ENCODE peak calls at places on chromosomes 12 and 14, in six cellular contexts. One of them, this sample, is unnamed.

GRCh38 chr12:59708484-59708883 is 112.7 kb downstream of the SLC16A7 start:
- DNase-seq in heart right ventricle: no peak
- DNase-seq in CD8-positive, alpha-beta T cell: no peak
- DNase-seq in A549: no peak
- DNase-seq in IMR-90: peak; percentile 1
- DNase-seq in A673: no peak
- DNase-seq in this sample: no peak

GRCh38 chr12:111825509-111825908 is 16.5 kb upstream of the MAPKAPK5 start:
- DNase-seq in heart right ventricle: no peak
- DNase-seq in CD8-positive, alpha-beta T cell: no peak
- DNase-seq in A549: no peak
- DNase-seq in IMR-90: no peak
- DNase-seq in A673: no peak
- DNase-seq in this sample: no peak

GRCh38 chr12:132386926-132387497 is 57.6 kb upstream of the GALNT9 start:
- DNase-seq in heart right ventricle: no peak
- DNase-seq in CD8-positive, alpha-beta T cell: no peak
- DNase-seq in A549: no peak
- DNase-seq in IMR-90: no peak
- DNase-seq in A673: no peak
- DNase-seq in this sample: no peak

GRCh38 chr12:66002812-66003211 is 127.7 kb downstream of the LLPH start:
- DNase-seq in heart right ventricle: no peak
- DNase-seq in CD8-positive, alpha-beta T cell: no peak
- DNase-seq in A549: no peak
- DNase-seq in IMR-90: peak; percentile 20
- DNase-seq in A673: no peak
- DNase-seq in this sample: no peak

GRCh38 chr12:69129014-69129413 is 110.4 kb upstream of the CPSF6 start:
- DNase-seq in heart right ventricle: no peak
- DNase-seq in CD8-positive, alpha-beta T cell: no peak
- DNase-seq in A549: no peak
- DNase-seq in IMR-90: no peak
- DNase-seq in A673: no peak
- DNase-seq in this sample: no peak

GRCh38 chr12:9211687-9212086 is 3.5 kb upstream of the PZP start:
- DNase-seq in heart right ventricle: no peak
- DNase-seq in CD8-positive, alpha-beta T cell: no peak
- DNase-seq in A549: no peak
- DNase-seq in IMR-90: no peak
- DNase-seq in A673: no peak
- DNase-seq in this sample: no peak

GRCh38 chr14:50714452-50715073 is 46.5 kb upstream of the SAV1 start:
- DNase-seq in heart right ventricle: peak; percentile 37
- DNase-seq in CD8-positive, alpha-beta T cell: no peak
- DNase-seq in A549: peak; percentile 13
- DNase-seq in IMR-90: peak; percentile 38
- DNase-seq in A673: peak; percentile 54
- DNase-seq in this sample: peak; percentile 17

GRCh38 chr14:26484562-26484961 is 113.3 kb downstream of the NOVA1 start:
- DNase-seq in heart right ventricle: no peak
- DNase-seq in CD8-positive, alpha-beta T cell: no peak
- DNase-seq in A549: no peak
- DNase-seq in IMR-90: no peak
- DNase-seq in A673: no peak
- DNase-seq in this sample: no peak

GRCh38 chr12:12010277-12011031 is 60.3 kb upstream of the BCL2L14 start:
- DNase-seq in heart right ventricle: peak; percentile 62
- DNase-seq in CD8-positive, alpha-beta T cell: no peak
- DNase-seq in A549: no peak
- DNase-seq in IMR-90: peak; percentile 61
- DNase-seq in A673: peak; percentile 62
- DNase-seq in this sample: no peak

GRCh38 chr12:131089526-131090253 is 136.0 kb downstream of the ADGRD1 start:
- DNase-seq in heart right ventricle: no peak
- DNase-seq in CD8-positive, alpha-beta T cell: no peak
- DNase-seq in A549: no peak
- DNase-seq in IMR-90: no peak
- DNase-seq in A673: no peak
- DNase-seq in this sample: no peak

GRCh38 chr12:20863056-20863455 is 52.6 kb downstream of the SLCO1B3 start:
- DNase-seq in heart right ventricle: no peak
- DNase-seq in CD8-positive, alpha-beta T cell: no peak
- DNase-seq in A549: no peak
- DNase-seq in IMR-90: no peak
- DNase-seq in A673: no peak
- DNase-seq in this sample: no peak

GRCh38 chr12:127381043-127381668 is 885.8 kb upstream of the TMEM132C start:
- DNase-seq in heart right ventricle: peak; percentile 6
- DNase-seq in CD8-positive, alpha-beta T cell: no peak
- DNase-seq in A549: peak; percentile 32
- DNase-seq in IMR-90: no peak
- DNase-seq in A673: peak; percentile 81
- DNase-seq in this sample: peak; percentile 4

GRCh38 chr12:105927553-105927952 is 211.2 kb downstream of the NUAK1 start:
- DNase-seq in heart right ventricle: no peak
- DNase-seq in CD8-positive, alpha-beta T cell: no peak
- DNase-seq in A549: no peak
- DNase-seq in IMR-90: no peak
- DNase-seq in A673: no peak
- DNase-seq in this sample: no peak

GRCh38 chr12:108080363-108080762 is 48.7 kb upstream of the WSCD2 start:
- DNase-seq in heart right ventricle: no peak
- DNase-seq in CD8-positive, alpha-beta T cell: no peak
- DNase-seq in A549: no peak
- DNase-seq in IMR-90: no peak
- DNase-seq in A673: no peak
- DNase-seq in this sample: no peak

GRCh38 chr12:12784911-12785814 is at the start of gene APOLD1:
- DNase-seq in heart right ventricle: peak; percentile 84
- DNase-seq in CD8-positive, alpha-beta T cell: no peak
- DNase-seq in A549: no peak
- DNase-seq in IMR-90: no peak
- DNase-seq in A673: peak; percentile 86
- DNase-seq in this sample: peak; percentile 14

GRCh38 chr14:69114763-69115162 is 38.2 kb downstream of the DCAF5 start:
- DNase-seq in heart right ventricle: no peak
- DNase-seq in CD8-positive, alpha-beta T cell: no peak
- DNase-seq in A549: no peak
- DNase-seq in IMR-90: no peak
- DNase-seq in A673: no peak
- DNase-seq in this sample: no peak

GRCh38 chr12:47837190-47838171 is 17.8 kb upstream of the HDAC7 start:
- DNase-seq in heart right ventricle: peak; percentile 75
- DNase-seq in CD8-positive, alpha-beta T cell: peak; percentile 28
- DNase-seq in A549: peak; percentile 82
- DNase-seq in IMR-90: peak; percentile 68
- DNase-seq in A673: peak; percentile 74
- DNase-seq in this sample: peak; percentile 70

GRCh38 chr14:100860556-100861187 is 34.8 kb downstream of the MEG3 start:
- DNase-seq in heart right ventricle: no peak
- DNase-seq in CD8-positive, alpha-beta T cell: no peak
- DNase-seq in A549: no peak
- DNase-seq in IMR-90: no peak
- DNase-seq in A673: peak; percentile 90
- DNase-seq in this sample: no peak

GRCh38 chr14:95460647-95461478 is 55.6 kb downstream of the SYNE3 start:
- DNase-seq in heart right ventricle: no peak
- DNase-seq in CD8-positive, alpha-beta T cell: no peak
- DNase-seq in A549: peak; percentile 39
- DNase-seq in IMR-90: peak; percentile 79
- DNase-seq in A673: peak; percentile 70
- DNase-seq in this sample: peak; percentile 14

GRCh38 chr12:49716546-49716945 is 9.3 kb upstream of the FMNL3 start:
- DNase-seq in heart right ventricle: no peak
- DNase-seq in CD8-positive, alpha-beta T cell: no peak
- DNase-seq in A549: no peak
- DNase-seq in IMR-90: no peak
- DNase-seq in A673: no peak
- DNase-seq in this sample: no peak

GRCh38 chr14:65993996-65994395 is 492.2 kb upstream of the CCDC196 start:
- DNase-seq in heart right ventricle: no peak
- DNase-seq in CD8-positive, alpha-beta T cell: no peak
- DNase-seq in A549: no peak
- DNase-seq in IMR-90: no peak
- DNase-seq in A673: no peak
- DNase-seq in this sample: no peak

GRCh38 chr12:114655934-114656697 is 27.9 kb downstream of the TBX3 start:
- DNase-seq in heart right ventricle: no peak
- DNase-seq in CD8-positive, alpha-beta T cell: no peak
- DNase-seq in A549: peak; percentile 95
- DNase-seq in IMR-90: peak; percentile 93
- DNase-seq in A673: no peak
- DNase-seq in this sample: no peak

GRCh38 chr14:103724116-103724515 is 8.5 kb downstream of the ZFYVE21 start:
- DNase-seq in heart right ventricle: peak; percentile 69
- DNase-seq in CD8-positive, alpha-beta T cell: no peak
- DNase-seq in A549: no peak
- DNase-seq in IMR-90: peak; percentile 36
- DNase-seq in A673: no peak
- DNase-seq in this sample: no peak

GRCh38 chr12:66647034-66647691 is 31.7 kb downstream of the GRIP1 start:
- DNase-seq in heart right ventricle: no peak
- DNase-seq in CD8-positive, alpha-beta T cell: no peak
- DNase-seq in A549: no peak
- DNase-seq in IMR-90: peak; percentile 89
- DNase-seq in A673: no peak
- DNase-seq in this sample: no peak

GRCh38 chr12:31835276-31835882 is 106.6 kb upstream of the AMN1 start:
- DNase-seq in heart right ventricle: no peak
- DNase-seq in CD8-positive, alpha-beta T cell: no peak
- DNase-seq in A549: peak; percentile 74
- DNase-seq in IMR-90: no peak
- DNase-seq in A673: no peak
- DNase-seq in this sample: no peak

DNA sequence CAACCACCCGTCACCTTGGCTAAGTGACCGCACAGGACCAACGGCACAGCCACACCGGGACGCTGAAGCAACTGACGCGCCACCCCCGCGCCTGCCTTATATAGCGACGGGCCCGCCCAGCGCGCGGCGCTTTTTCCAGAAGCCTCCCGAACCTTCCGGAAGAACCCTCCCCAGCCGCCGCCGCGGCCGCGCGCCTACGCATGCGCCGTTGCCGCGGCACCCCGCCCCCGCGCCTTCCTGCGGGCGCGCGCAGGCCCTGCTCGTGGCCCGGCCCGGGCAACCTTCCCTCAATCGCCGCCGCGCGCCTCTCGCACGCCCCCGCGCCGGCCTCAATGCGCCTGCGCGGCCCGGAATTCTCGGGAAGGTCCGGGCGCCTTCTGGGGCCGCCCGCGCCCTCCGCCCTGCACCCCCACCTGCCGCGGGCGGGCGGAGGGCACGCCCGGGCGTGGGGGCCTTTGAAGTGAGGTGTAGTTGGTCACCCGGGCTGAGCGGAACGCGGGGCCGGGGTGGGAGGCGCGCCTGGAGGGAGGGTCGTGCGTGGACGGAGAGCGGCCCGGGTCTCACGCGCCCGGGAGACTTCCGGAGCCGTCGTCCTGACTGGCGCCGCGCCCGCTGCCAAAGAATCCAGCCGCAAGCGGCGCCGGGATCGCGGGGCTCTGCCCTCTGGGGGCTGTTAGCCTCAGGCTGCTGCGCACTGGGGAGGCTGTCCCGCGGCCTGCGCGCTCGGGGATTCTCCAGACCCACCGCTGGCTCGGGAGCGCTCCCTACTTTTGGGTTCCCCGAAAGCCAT is at the start of gene HSP90AA1:
- DNase-seq in heart right ventricle: peak; percentile 95
- DNase-seq in CD8-positive, alpha-beta T cell: peak; percentile 88
- DNase-seq in A549: peak; percentile 93
- DNase-seq in IMR-90: peak; percentile 88
- DNase-seq in A673: peak; percentile 97
- DNase-seq in this sample: peak; percentile 99
- TF ChIP-seq CTCF in heart right ventricle: peak; percentile 49
- TF ChIP-seq CTCF in CD8-positive, alpha-beta T cell: no peak
- TF ChIP-seq CTCF in A549: no peak
- TF ChIP-seq CTCF in IMR-90: peak; percentile 14
- TF ChIP-seq CTCF in A673: peak; percentile 33
- TF ChIP-seq CTCF in this sample: no peak

GRCh38 chr12:110307372-110307771 is 26.3 kb downstream of the ATP2A2 start:
- DNase-seq in heart right ventricle: no peak
- DNase-seq in CD8-positive, alpha-beta T cell: no peak
- DNase-seq in A549: no peak
- DNase-seq in IMR-90: no peak
- DNase-seq in A673: no peak
- DNase-seq in this sample: no peak
- TF ChIP-seq CTCF in heart right ventricle: no peak
- TF ChIP-seq CTCF in CD8-positive, alpha-beta T cell: no peak
- TF ChIP-seq CTCF in A549: no peak
- TF ChIP-seq CTCF in IMR-90: no peak
- TF ChIP-seq CTCF in A673: no peak
- TF ChIP-seq CTCF in this sample: no peak

GRCh38 chr14:55297611-55298323 is 26.5 kb downstream of the FBXO34 start:
- DNase-seq in heart right ventricle: no peak
- DNase-seq in CD8-positive, alpha-beta T cell: no peak
- DNase-seq in A549: peak; percentile 42
- DNase-seq in IMR-90: no peak
- DNase-seq in A673: no peak
- DNase-seq in this sample: no peak
- TF ChIP-seq CTCF in heart right ventricle: peak; percentile 26
- TF ChIP-seq CTCF in CD8-positive, alpha-beta T cell: no peak
- TF ChIP-seq CTCF in A549: no peak
- TF ChIP-seq CTCF in IMR-90: no peak
- TF ChIP-seq CTCF in A673: no peak
- TF ChIP-seq CTCF in this sample: no peak

GRCh38 chr14:44297437-44297836 is 209.6 kb downstream of the FSCB start:
- DNase-seq in heart right ventricle: no peak
- DNase-seq in CD8-positive, alpha-beta T cell: no peak
- DNase-seq in A549: no peak
- DNase-seq in IMR-90: no peak
- DNase-seq in A673: no peak
- DNase-seq in this sample: no peak

GRCh38 chr14:44300911-44301310 is 206.2 kb downstream of the FSCB start:
- DNase-seq in heart right ventricle: no peak
- DNase-seq in CD8-positive, alpha-beta T cell: no peak
- DNase-seq in A549: no peak
- DNase-seq in IMR-90: no peak
- DNase-seq in A673: peak; percentile 49
- DNase-seq in this sample: no peak
- TF ChIP-seq CTCF in heart right ventricle: no peak
- TF ChIP-seq CTCF in CD8-positive, alpha-beta T cell: no peak
- TF ChIP-seq CTCF in A549: no peak
- TF ChIP-seq CTCF in IMR-90: no peak
- TF ChIP-seq CTCF in A673: no peak
- TF ChIP-seq CTCF in this sample: no peak